ENCODE peak calls at places on chromosome 19, in eight cellular contexts. A, T, Y, W, L, U, E and G are unnamed samples.

GRCh38 chr19:3222709-3223108 is 1.8 kb upstream of the CELF5 start:
- DNase-seq in A (no peak), T (no peak), Y (no peak), W (no peak), L (no peak), U (no peak), E (no peak), G (no peak)

GRCh38 chr19:46786236-46787039 is 2.0 kb downstream of the SLC1A5 start:
- DNase-seq in A (peak; percentile 53), T (peak; percentile 78), Y (peak; percentile 95), W (peak; percentile 79), L (peak; percentile 76), U (peak; percentile 94), E (peak; percentile 84), G (peak; percentile 96)

GRCh38 chr19:44623626-44624025 is 10.3 kb downstream of the IGSF23 start:
- DNase-seq in A (no peak), T (no peak), Y (no peak), W (no peak), L (no peak), U (no peak), E (no peak), G (no peak)

GRCh38 chr19:658916-659839 is 3.8 kb downstream of the RNF126 start:
- DNase-seq in A (no peak), T (no peak), Y (no peak), W (peak; percentile 54), L (no peak), U (no peak), E (no peak), G (no peak)

GRCh38 chr19:13255041-13255718 is 105.0 kb downstream of the IER2 start:
- DNase-seq in A (no peak), T (no peak), Y (no peak), W (no peak), L (no peak), U (no peak), E (no peak), G (no peak)

GRCh38 chr19:17794412-17794730 is 567 bp upstream of the B3GNT3 start:
- DNase-seq in A (no peak), T (no peak), Y (no peak), W (no peak), L (no peak), U (no peak), E (no peak), G (no peak)

GRCh38 chr19:23957660-23958281 is 43.1 kb downstream of the ZNF726 start:
- DNase-seq in A (no peak), T (no peak), Y (no peak), W (peak; percentile 18), L (no peak), U (peak; percentile 46), E (no peak), G (peak; percentile 26)

GRCh38 chr19:5326986-5327623 is 13.5 kb downstream of the PTPRS start:
- DNase-seq in A (no peak), T (no peak), Y (no peak), W (no peak), L (no peak), U (no peak), E (no peak), G (peak; percentile 15)

GRCh38 chr19:372306-372890 is 27.8 kb upstream of the MIER2 start:
- DNase-seq in A (no peak), T (no peak), Y (no peak), W (no peak), L (no peak), U (peak; percentile 81), E (peak; percentile 57), G (peak; percentile 91)

GRCh38 chr19:48806818-48807589 is 3.8 kb downstream of the BCAT2 start:
- DNase-seq in A (no peak), T (no peak), Y (no peak), W (peak; percentile 68), L (no peak), U (peak; percentile 49), E (peak; percentile 87), G (no peak)

GRCh38 chr19:39246951-39247669 is 1.5 kb downstream of the IFNL4 start:
- DNase-seq in A (no peak), T (no peak), Y (no peak), W (peak; percentile 16), L (no peak), U (no peak), E (no peak), G (peak; percentile 86)

GRCh38 chr19:38741670-38742069 is 2.6 kb downstream of the CAPN12 start:
- DNase-seq in A (no peak), T (no peak), Y (no peak), W (no peak), L (no peak), U (no peak), E (no peak), G (peak; percentile 76)

GRCh38 chr19:47776568-47776967 is 1.9 kb upstream of the SELENOW start:
- DNase-seq in A (no peak), T (no peak), Y (no peak), W (no peak), L (no peak), U (no peak), E (peak; percentile 56), G (no peak)

GRCh38 chr19:48004236-48004635 is 9.8 kb downstream of the ELSPBP1 start:
- DNase-seq in A (no peak), T (no peak), Y (no peak), W (no peak), L (no peak), U (no peak), E (no peak), G (no peak)

GRCh38 chr19:501646-502045 is 5.4 kb downstream of the MADCAM1 start:
- DNase-seq in A (no peak), T (no peak), Y (no peak), W (no peak), L (no peak), U (no peak), E (peak; percentile 11), G (peak; percentile 67)

GRCh38 chr19:5090780-5091575 is 122.1 kb downstream of the KDM4B start:
- DNase-seq in A (no peak), T (peak; percentile 39), Y (no peak), W (no peak), L (peak; percentile 40), U (peak; percentile 25), E (peak; percentile 87), G (peak; percentile 97)

GRCh38 chr19:53670345-53670744 is 38.5 kb downstream of the DPRX start:
- DNase-seq in A (no peak), T (no peak), Y (no peak), W (no peak), L (no peak), U (no peak), E (no peak), G (no peak)

GRCh38 chr19:17777840-17778620 is 16.9 kb upstream of the B3GNT3 start:
- DNase-seq in A (no peak), T (peak; percentile 42), Y (peak; percentile 62), W (peak; percentile 80), L (no peak), U (no peak), E (peak; percentile 67), G (peak; percentile 85)

GRCh38 chr19:12555456-12555930 is 4.2 kb upstream of the ZNF564 start:
- DNase-seq in A (no peak), T (no peak), Y (no peak), W (peak; percentile 9), L (no peak), U (no peak), E (no peak), G (no peak)

GRCh38 chr19:43430142-43430710 is 15.5 kb downstream of the TEX101 start:
- DNase-seq in A (no peak), T (no peak), Y (no peak), W (peak; percentile 28), L (no peak), U (peak; percentile 25), E (peak; percentile 31), G (no peak)
- TF ChIP-seq CTCF in A (no peak), T (no peak), Y (no peak), W (peak; percentile 22), L (no peak), U (no peak), E (no peak), G (no peak)

GRCh38 chr19:34590228-34590627 is 86.7 kb downstream of the SCGB2B2 start:
- DNase-seq in A (no peak), T (no peak), Y (no peak), W (no peak), L (no peak), U (no peak), E (no peak), G (no peak)
- H3K9me3 ChIP-seq in A (no peaks in the 10 kb centered on the region), T (peaks cover 10% of the 10 kb centered on the region), Y (peaks cover 40% of the 10 kb centered on the region), W (no peaks in the 10 kb centered on the region), L (no peaks in the 10 kb centered on the region), U (no peaks in the 10 kb centered on the region), E (no peaks in the 10 kb centered on the region), G (no peaks in the 10 kb centered on the region)

GRCh38 chr19:35046461-35046860 is 4.9 kb downstream of the HPN start:
- DNase-seq in A (no peak), T (no peak), Y (no peak), W (no peak), L (no peak), U (no peak), E (no peak), G (no peak)

GRCh38 chr19:35044317-35045117 is 3.0 kb downstream of the HPN start:
- DNase-seq in A (peak; percentile 49), T (no peak), Y (peak; percentile 95), W (peak; percentile 62), L (no peak), U (peak; percentile 58), E (peak; percentile 54), G (peak; percentile 97)

GRCh38 chr19:35043906-35044305 is 2.4 kb downstream of the HPN start:
- DNase-seq in A (no peak), T (no peak), Y (no peak), W (no peak), L (no peak), U (no peak), E (peak; percentile 10), G (no peak)

GRCh38 chr19:35042954-35043604 is 1.6 kb downstream of the HPN start:
- DNase-seq in A (no peak), T (no peak), Y (no peak), W (no peak), L (no peak), U (no peak), E (no peak), G (no peak)

GRCh38 chr19:35045667-35046300 is 4.3 kb downstream of the HPN start:
- DNase-seq in A (no peak), T (peak; percentile 39), Y (peak; percentile 95), W (no peak), L (no peak), U (peak; percentile 26), E (peak; percentile 19), G (peak; percentile 93)
- TF ChIP-seq CTCF in A (peak; percentile 12), T (no peak), Y (peak; percentile 42), W (no peak), L (peak; percentile 8), U (peak; percentile 24), E (peak; percentile 3), G (peak; percentile 31)

DNA sequence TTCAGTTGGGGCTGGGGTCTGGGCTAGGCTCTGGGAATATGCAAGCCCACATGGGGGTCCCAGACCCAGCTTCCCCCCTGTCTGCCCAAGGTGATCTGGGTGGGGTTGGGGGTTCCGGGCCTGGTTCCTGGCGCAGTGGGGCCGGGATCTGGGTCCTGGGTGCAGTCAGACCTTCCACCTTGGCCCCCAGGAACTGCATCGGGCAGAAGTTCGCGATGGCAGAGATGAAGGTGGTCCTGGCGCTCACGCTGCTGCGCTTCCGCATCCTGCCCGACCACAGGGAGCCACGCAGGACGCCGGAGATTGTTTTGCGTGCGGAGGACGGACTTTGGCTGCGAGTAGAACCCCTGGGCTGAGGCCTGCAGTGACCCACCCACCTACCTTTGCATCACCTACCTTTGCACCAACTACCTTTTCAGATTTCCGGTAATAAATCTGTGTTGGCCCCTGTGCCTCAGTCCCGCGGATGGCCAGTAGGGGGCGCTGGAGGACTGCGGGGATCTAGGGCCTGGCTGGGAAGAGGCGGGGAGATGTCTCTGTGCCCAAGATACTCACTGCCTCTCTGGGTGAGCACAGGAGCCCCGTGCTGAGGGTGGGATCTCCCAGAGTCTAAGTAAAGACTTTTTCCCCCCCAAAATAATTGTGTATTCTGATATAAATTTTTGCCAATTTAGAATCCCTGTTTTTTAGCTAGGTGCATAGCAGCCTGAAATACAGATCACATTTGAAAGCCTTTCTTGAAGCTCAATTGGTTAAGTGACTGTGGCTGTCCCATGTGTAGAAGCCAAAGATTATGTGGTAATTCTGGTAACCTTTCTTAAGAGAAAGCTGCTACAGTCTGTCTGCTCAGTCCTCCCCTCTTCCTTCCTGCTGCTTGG is 11.5 kb upstream of the CYP4F3 start:
- DNase-seq in A (peak; percentile 72), T (peak; percentile 65), Y (peak; percentile 40), W (peak; percentile 92), L (peak; percentile 58), U (peak; percentile 35), E (no peak), G (peak; percentile 94)
- H3K9me3 ChIP-seq in A (no peaks in the 10 kb centered on the region), T (no peaks in the 10 kb centered on the region), Y (no peaks in the 10 kb centered on the region), W (no peaks in the 10 kb centered on the region), L (no peaks in the 10 kb centered on the region), U (no peaks in the 10 kb centered on the region), E (no peaks in the 10 kb centered on the region), G (no peaks in the 10 kb centered on the region)